ENCODE peak calls at places on chromosomes 6 and 20, in eight cellular contexts. Y is NCI-H1105 treated with DMSO at 0.1 percent for 48 hours; Z is ELF-1; V is activated CD4-positive, CD25-positive, alpha-beta regulatory T cell treated with anti-CD3 and anti-CD28 coated beads, Interleukin-2, amount 50 U/mL, for 72 hours; H is GDM1; T is NAMALWA; D is smooth muscle cell of the brain vasculature; N is cardiac muscle cell. O is an unnamed sample.

GRCh38 chr20:58436868-58437645 is 48.0 kb downstream of the VAPB start:
- DNase-seq in Y (no peak), Z (no peak), V (no peak), H (no peak), T (no peak), D (no peak), N (no peak), O (no peak)

GRCh38 chr6:128074561-128074960 is 173.7 kb upstream of the THEMIS start:
- DNase-seq in Y (no peak), Z (no peak), V (no peak), H (no peak), T (no peak), D (no peak), N (no peak), O (no peak)

GRCh38 chr6:48736486-48737206 is 625.6 kb upstream of the PTCHD4 start:
- DNase-seq in Y (no peak), Z (no peak), V (no peak), H (no peak), T (no peak), D (peak), N (no peak), O (no peak)

GRCh38 chr6:130928993-130929678 is 101.9 kb downstream of the SMLR1 start:
- DNase-seq in Y (no peak), Z (no peak), V (no peak), H (no peak), T (no peak), D (no peak), N (no peak), O (no peak)

GRCh38 chr6:157314705-157315321 is 8.5 kb downstream of the TMEM242 start:
- DNase-seq in Y (no peak), Z (no peak), V (no peak), H (no peak), T (peak), D (peak), N (peak), O (peak)

GRCh38 chr20:59386819-59387218 is 86.4 kb downstream of the EDN3 start:
- DNase-seq in Y (no peak), Z (peak), V (no peak), H (no peak), T (no peak), D (no peak), N (no peak), O (peak)

GRCh38 chr6:168773788-168774187 is 332.8 kb downstream of the SMOC2 start:
- DNase-seq in Y (no peak), Z (no peak), V (no peak), H (no peak), T (no peak), D (no peak), N (no peak), O (no peak)

GRCh38 chr20:56859751-56860366 is 230.8 kb downstream of the TFAP2C start:
- DNase-seq in Y (no peak), Z (peak), V (no peak), H (no peak), T (no peak), D (no peak), N (no peak), O (peak)

GRCh38 chr20:8914421-8914820 is 154.5 kb upstream of the PLCB4 start:
- DNase-seq in Y (no peak), Z (no peak), V (no peak), H (no peak), T (no peak), D (no peak), N (no peak), O (no peak)

GRCh38 chr20:52569201-52569600 is 377.6 kb upstream of the ZFP64 start:
- DNase-seq in Y (no peak), Z (no peak), V (no peak), H (no peak), T (no peak), D (no peak), N (no peak), O (no peak)

GRCh38 chr20:18372296-18372695 is 84.0 kb downstream of the ZNF133 start:
- DNase-seq in Y (no peak), Z (no peak), V (no peak), H (no peak), T (no peak), D (no peak), N (no peak), O (no peak)

GRCh38 chr20:51542033-51542893 is at the start of gene NFATC2:
- DNase-seq in Y (peak), Z (peak), V (peak), H (peak), T (peak), D (no peak), N (peak), O (peak)

GRCh38 chr6:25006565-25007001 is 70.8 kb upstream of the RIPOR2 start:
- DNase-seq in Y (no peak), Z (no peak), V (no peak), H (peak), T (peak), D (no peak), N (no peak), O (no peak)

GRCh38 chr6:42193491-42193894 is 1.3 kb downstream of the GUCA1B start:
- DNase-seq in Y (no peak), Z (peak), V (no peak), H (no peak), T (no peak), D (no peak), N (no peak), O (peak)

GRCh38 chr20:25987073-25987927 is 290.6 kb upstream of the ZNF337 start:
- DNase-seq in Y (peak), Z (peak), V (peak), H (no peak), T (peak), D (no peak), N (peak), O (peak)

GRCh38 chr6:16129623-16130243 is 847 bp downstream of the MYLIP start:
- DNase-seq in Y (peak), Z (peak), V (peak), H (no peak), T (peak), D (no peak), N (peak), O (no peak)

GRCh38 chr6:70811788-70812187 is 144.1 kb downstream of the SMAP1 start:
- DNase-seq in Y (no peak), Z (no peak), V (no peak), H (no peak), T (no peak), D (no peak), N (no peak), O (no peak)

GRCh38 chr6:75409286-75409685 is 84.3 kb downstream of the FILIP1 start:
- DNase-seq in Y (no peak), Z (no peak), V (no peak), H (no peak), T (no peak), D (no peak), N (no peak), O (no peak)

GRCh38 chr6:56046576-56046975 is 171.2 kb upstream of the BMP5 start:
- DNase-seq in Y (no peak), Z (no peak), V (no peak), H (peak), T (no peak), D (no peak), N (no peak), O (no peak)

GRCh38 chr20:41505198-41505597 is 113.0 kb downstream of the CHD6 start:
- DNase-seq in Y (no peak), Z (no peak), V (no peak), H (no peak), T (no peak), D (no peak), N (no peak), O (no peak)

GRCh38 chr6:155782320-155782730 is 326.7 kb upstream of the NOX3 start:
- DNase-seq in Y (peak), Z (no peak), V (no peak), H (no peak), T (no peak), D (no peak), N (no peak), O (no peak)

GRCh38 chr20:38304845-38305447 is 990 bp downstream of the BPI start:
- DNase-seq in Y (no peak), Z (peak), V (no peak), H (peak), T (peak), D (no peak), N (peak), O (peak)

GRCh38 chr6:166970776-166971175 is 14.4 kb upstream of the RNASET2 start:
- DNase-seq in Y (no peak), Z (no peak), V (no peak), H (no peak), T (no peak), D (no peak), N (no peak), O (no peak)

GRCh38 chr6:73367761-73368355 is 1.8 kb downstream of the OOEP start:
- DNase-seq in Y (no peak), Z (no peak), V (no peak), H (no peak), T (no peak), D (no peak), N (no peak), O (peak)

GRCh38 chr6:11730645-11731044 is 48.0 kb downstream of the ADTRP start:
- DNase-seq in Y (no peak), Z (no peak), V (no peak), H (no peak), T (peak), D (no peak), N (no peak), O (no peak)

GRCh38 chr6:150142304-150142656 is 564 bp upstream of the PPP1R14C start:
- DNase-seq in Y (no peak), Z (peak), V (no peak), H (no peak), T (no peak), D (no peak), N (peak), O (no peak)

GRCh38 chr20:23889775-23890187 is 10.2 kb upstream of the CST5 start:
- DNase-seq in Y (peak), Z (peak), V (peak), H (peak), T (peak), D (no peak), N (peak), O (peak)

GRCh38 chr6:1607236-1607556 is 2.5 kb upstream of the FOXC1 start:
- DNase-seq in Y (peak), Z (no peak), V (no peak), H (no peak), T (no peak), D (no peak), N (no peak), O (no peak)

GRCh38 chr6:25202505-25202904 is 76.7 kb upstream of the CARMIL1 start:
- DNase-seq in Y (no peak), Z (no peak), V (no peak), H (no peak), T (no peak), D (no peak), N (no peak), O (no peak)

GRCh38 chr6:154234019-154234772 is 122.4 kb downstream of the IPCEF1 start:
- DNase-seq in Y (no peak), Z (no peak), V (no peak), H (no peak), T (no peak), D (no peak), N (no peak), O (no peak)

GRCh38 chr6:26607434-26608230 is 10.9 kb downstream of the ABT1 start:
- DNase-seq in Y (peak), Z (peak), V (no peak), H (peak), T (peak), D (no peak), N (peak), O (peak)

GRCh38 chr6:33772114-33772830 is 16.7 kb downstream of the LEMD2 start:
- DNase-seq in Y (no peak), Z (no peak), V (no peak), H (no peak), T (no peak), D (no peak), N (no peak), O (peak)

GRCh38 chr6:87436435-87436834 is 28.7 kb downstream of the CFAP206 start:
- DNase-seq in Y (no peak), Z (peak), V (no peak), H (peak), T (peak), D (peak), N (peak), O (peak)

GRCh38 chr20:11117808-11118528 is 444.2 kb upstream of the JAG1 start:
- DNase-seq in Y (no peak), Z (no peak), V (no peak), H (no peak), T (no peak), D (no peak), N (no peak), O (no peak)

GRCh38 chr6:150272264-150272975 is 96.4 kb upstream of the IYD start:
- DNase-seq in Y (no peak), Z (no peak), V (no peak), H (no peak), T (no peak), D (no peak), N (no peak), O (no peak)